ENCODE peak calls at places on chromosomes 5 and 9, in six cellular contexts. One of them, this sample, is unnamed.

GRCh38 chr9:113624721-113625120 is 161.2 kb downstream of the RGS3 start:
- DNase-seq in left ventricle myocardium inferior: peak; percentile 60
- DNase-seq in HFF-Myc: no peak
- DNase-seq in AG09309: no peak
- DNase-seq in prostate gland: no peak
- DNase-seq in colonic mucosa: no peak
- DNase-seq in this sample: peak; percentile 55

GRCh38 chr5:176608937-176609723 is 826 bp downstream of the GPRIN1 start:
- DNase-seq in prostate gland: no peak
- DNase-seq in colonic mucosa: no peak
- DNase-seq in left ventricle myocardium inferior: no peak
- DNase-seq in HFF-Myc: no peak
- DNase-seq in AG09309: no peak
- DNase-seq in this sample: no peak

GRCh38 chr9:117974108-117974507 is 269.9 kb downstream of the TLR4 start:
- DNase-seq in prostate gland: no peak
- DNase-seq in colonic mucosa: no peak
- DNase-seq in left ventricle myocardium inferior: no peak
- DNase-seq in AG09309: no peak
- DNase-seq in HFF-Myc: no peak
- DNase-seq in this sample: no peak

GRCh38 chr5:92017786-92018185 is 634.7 kb upstream of the ARRDC3 start:
- DNase-seq in HFF-Myc: peak; percentile 65
- DNase-seq in left ventricle myocardium inferior: no peak
- DNase-seq in colonic mucosa: no peak
- DNase-seq in AG09309: peak; percentile 94
- DNase-seq in prostate gland: no peak
- DNase-seq in this sample: peak; percentile 0

GRCh38 chr5:104299998-104300706 is 737.6 kb upstream of the NUDT12 start:
- DNase-seq in left ventricle myocardium inferior: no peak
- DNase-seq in colonic mucosa: no peak
- DNase-seq in prostate gland: no peak
- DNase-seq in HFF-Myc: no peak
- DNase-seq in AG09309: no peak
- DNase-seq in this sample: no peak

GRCh38 chr5:31948006-31948405 is 226.1 kb downstream of the GOLPH3 start:
- DNase-seq in HFF-Myc: no peak
- DNase-seq in AG09309: no peak
- DNase-seq in colonic mucosa: no peak
- DNase-seq in left ventricle myocardium inferior: no peak
- DNase-seq in prostate gland: peak; percentile 33
- DNase-seq in this sample: no peak

GRCh38 chr5:52743012-52743411 is 44.7 kb upstream of the ITGA1 start:
- DNase-seq in HFF-Myc: no peak
- DNase-seq in prostate gland: no peak
- DNase-seq in left ventricle myocardium inferior: no peak
- DNase-seq in AG09309: no peak
- DNase-seq in colonic mucosa: no peak
- DNase-seq in this sample: no peak

GRCh38 chr5:143322931-143323330 is 80.6 kb downstream of the NR3C1 start:
- DNase-seq in prostate gland: no peak
- DNase-seq in AG09309: no peak
- DNase-seq in colonic mucosa: no peak
- DNase-seq in HFF-Myc: no peak
- DNase-seq in left ventricle myocardium inferior: no peak
- DNase-seq in this sample: peak; percentile 66

GRCh38 chr9:88722753-88723152 is 187.8 kb downstream of the NXNL2 start:
- DNase-seq in prostate gland: no peak
- DNase-seq in AG09309: no peak
- DNase-seq in colonic mucosa: no peak
- DNase-seq in left ventricle myocardium inferior: no peak
- DNase-seq in HFF-Myc: no peak
- DNase-seq in this sample: peak; percentile 39

GRCh38 chr9:82810902-82811301 is 252.0 kb downstream of the RASEF start:
- DNase-seq in prostate gland: peak; percentile 5
- DNase-seq in AG09309: no peak
- DNase-seq in left ventricle myocardium inferior: no peak
- DNase-seq in HFF-Myc: peak; percentile 3
- DNase-seq in colonic mucosa: no peak
- DNase-seq in this sample: no peak

GRCh38 chr9:80191108-80191507 is 619.3 kb downstream of the TLE4 start:
- DNase-seq in AG09309: no peak
- DNase-seq in prostate gland: no peak
- DNase-seq in left ventricle myocardium inferior: no peak
- DNase-seq in colonic mucosa: no peak
- DNase-seq in HFF-Myc: no peak
- DNase-seq in this sample: no peak

GRCh38 chr9:96394832-96395496 is 11.5 kb upstream of the SLC35D2 start:
- DNase-seq in colonic mucosa: no peak
- DNase-seq in HFF-Myc: no peak
- DNase-seq in prostate gland: no peak
- DNase-seq in AG09309: no peak
- DNase-seq in left ventricle myocardium inferior: no peak
- DNase-seq in this sample: no peak

GRCh38 chr5:64834611-64835010 is 65.9 kb downstream of the CWC27 start:
- DNase-seq in colonic mucosa: no peak
- DNase-seq in AG09309: no peak
- DNase-seq in HFF-Myc: no peak
- DNase-seq in prostate gland: no peak
- DNase-seq in left ventricle myocardium inferior: no peak
- DNase-seq in this sample: peak; percentile 10

GRCh38 chr9:97578846-97579245 is 54.3 kb downstream of the TSTD2 start:
- DNase-seq in left ventricle myocardium inferior: no peak
- DNase-seq in prostate gland: no peak
- DNase-seq in colonic mucosa: no peak
- DNase-seq in HFF-Myc: no peak
- DNase-seq in AG09309: no peak
- DNase-seq in this sample: no peak

GRCh38 chr9:33375238-33375840 is 27.0 kb downstream of the AQP7 start:
- DNase-seq in AG09309: no peak
- DNase-seq in left ventricle myocardium inferior: no peak
- DNase-seq in colonic mucosa: no peak
- DNase-seq in HFF-Myc: no peak
- DNase-seq in prostate gland: no peak
- DNase-seq in this sample: no peak
- TF ChIP-seq CTCF in AG09309: no peak
- TF ChIP-seq CTCF in left ventricle myocardium inferior: peak; percentile 4
- TF ChIP-seq CTCF in colonic mucosa: no peak
- TF ChIP-seq CTCF in HFF-Myc: no peak
- TF ChIP-seq CTCF in prostate gland: no peak
- TF ChIP-seq CTCF in this sample: no peak

DNA sequence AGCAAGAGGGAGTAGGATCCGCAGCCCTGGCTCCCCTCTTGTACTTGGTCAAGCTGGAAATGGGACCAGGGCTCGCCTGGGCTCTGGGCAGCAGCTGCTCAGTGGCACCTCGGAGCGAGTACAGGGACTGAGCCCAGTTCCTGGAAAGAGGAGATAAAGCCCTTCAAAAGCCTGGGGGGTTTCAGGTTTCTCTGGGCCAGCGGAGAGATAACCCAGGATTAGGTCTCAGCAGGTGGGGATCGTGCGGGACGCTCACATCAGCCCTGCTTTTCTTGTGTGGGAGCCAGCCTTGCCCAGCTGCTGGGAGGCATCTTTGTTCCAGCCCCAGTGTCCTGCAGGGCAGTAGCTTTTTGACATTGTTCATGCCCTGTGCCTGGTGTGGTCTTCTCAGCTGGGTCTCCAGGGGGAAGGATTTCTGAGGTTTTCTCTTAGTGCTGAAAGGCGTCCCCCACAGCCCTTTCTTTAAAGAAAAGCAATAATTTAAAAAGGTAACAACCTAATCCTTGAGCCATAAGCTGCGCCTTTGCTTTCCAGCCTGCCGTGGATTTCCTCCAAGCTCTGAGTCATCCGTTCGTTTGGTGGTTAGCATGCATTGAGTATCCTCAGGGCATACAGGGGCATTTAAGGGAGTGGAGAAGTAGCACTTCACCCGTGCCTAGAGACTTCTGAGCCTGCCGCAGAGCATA is 657 bp upstream of the TNC start:
- DNase-seq in HFF-Myc: peak; percentile 95
- DNase-seq in colonic mucosa: peak; percentile 30
- DNase-seq in left ventricle myocardium inferior: peak; percentile 20
- DNase-seq in AG09309: peak; percentile 62
- DNase-seq in prostate gland: peak; percentile 69
- DNase-seq in this sample: peak; percentile 82
- TF ChIP-seq CTCF in HFF-Myc: no peak
- TF ChIP-seq CTCF in colonic mucosa: no peak
- TF ChIP-seq CTCF in left ventricle myocardium inferior: no peak
- TF ChIP-seq CTCF in AG09309: no peak
- TF ChIP-seq CTCF in prostate gland: no peak
- TF ChIP-seq CTCF in this sample: no peak

DNA sequence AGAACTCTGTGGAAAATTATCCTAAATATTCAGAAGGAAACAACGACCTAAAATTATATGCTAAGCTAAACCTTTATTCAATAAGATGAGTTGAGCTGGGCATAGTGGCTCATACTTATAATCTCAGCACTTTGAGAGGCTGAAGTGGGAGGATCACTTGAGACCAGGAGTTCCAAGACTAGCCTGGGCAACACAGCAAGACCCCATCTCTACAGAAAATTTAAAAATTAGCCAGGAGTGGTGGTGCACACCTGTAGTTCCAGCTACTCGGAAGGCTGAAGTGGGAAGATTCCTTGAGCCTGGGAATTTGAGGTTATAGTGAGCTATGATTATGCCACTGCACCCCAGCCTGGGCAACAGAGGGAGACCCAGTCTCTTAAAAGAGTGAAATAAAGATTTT is 51.6 kb downstream of the DCAF10 start:
- DNase-seq in colonic mucosa: no peak
- DNase-seq in HFF-Myc: no peak
- DNase-seq in AG09309: no peak
- DNase-seq in left ventricle myocardium inferior: no peak
- DNase-seq in prostate gland: no peak
- DNase-seq in this sample: no peak
- TF ChIP-seq CTCF in colonic mucosa: no peak
- TF ChIP-seq CTCF in HFF-Myc: no peak
- TF ChIP-seq CTCF in AG09309: no peak
- TF ChIP-seq CTCF in left ventricle myocardium inferior: no peak
- TF ChIP-seq CTCF in prostate gland: no peak
- TF ChIP-seq CTCF in this sample: no peak

DNA sequence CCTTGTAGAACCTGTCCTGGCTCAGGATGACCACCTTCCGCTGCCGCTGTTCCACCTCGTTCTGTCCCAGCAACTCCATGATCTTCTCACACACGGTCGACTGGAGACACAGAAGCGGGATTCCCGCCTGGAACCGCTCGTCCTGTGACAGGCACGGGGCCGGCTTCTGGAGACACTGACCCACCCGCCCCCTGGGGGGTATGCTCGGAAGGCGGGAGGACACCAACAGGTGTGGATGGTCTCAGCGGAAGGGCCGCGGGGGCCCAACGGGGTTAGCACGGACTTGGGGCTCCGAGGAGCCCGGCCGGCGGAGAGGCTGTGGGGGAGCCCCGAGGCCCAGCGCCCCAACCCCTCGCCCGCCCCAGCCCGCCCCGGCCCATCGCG is 525 bp downstream of the UCK1 start:
- DNase-seq in HFF-Myc: no peak
- DNase-seq in AG09309: no peak
- DNase-seq in left ventricle myocardium inferior: peak; percentile 32
- DNase-seq in prostate gland: peak; percentile 25
- DNase-seq in colonic mucosa: peak; percentile 42
- DNase-seq in this sample: peak; percentile 31
- TF ChIP-seq CTCF in HFF-Myc: peak; percentile 11
- TF ChIP-seq CTCF in AG09309: peak; percentile 47
- TF ChIP-seq CTCF in left ventricle myocardium inferior: peak; percentile 38
- TF ChIP-seq CTCF in prostate gland: peak; percentile 33
- TF ChIP-seq CTCF in colonic mucosa: no peak
- TF ChIP-seq CTCF in this sample: peak; percentile 35

DNA sequence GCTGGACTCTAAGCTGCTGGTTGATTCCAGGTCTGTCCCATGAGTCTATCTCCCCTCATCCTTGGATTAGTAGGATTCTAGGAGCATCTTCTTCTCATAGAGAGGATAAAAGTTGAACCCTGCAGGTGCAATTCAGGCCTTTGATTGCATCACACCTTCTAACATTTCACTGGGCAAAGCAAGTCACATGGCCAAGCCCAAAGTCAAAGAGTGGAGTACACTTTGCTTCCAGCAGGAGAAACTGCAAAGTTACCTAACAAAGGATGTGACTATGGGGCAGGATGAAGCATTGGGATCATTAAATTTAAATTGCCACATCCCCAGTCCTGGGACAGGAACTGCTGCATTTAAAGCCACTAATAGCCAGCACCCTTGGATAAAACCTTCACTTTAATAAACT is 51.0 kb upstream of the EGFLAM start:
- DNase-seq in colonic mucosa: no peak
- DNase-seq in AG09309: no peak
- DNase-seq in prostate gland: no peak
- DNase-seq in HFF-Myc: no peak
- DNase-seq in left ventricle myocardium inferior: no peak
- DNase-seq in this sample: peak; percentile 17
- TF ChIP-seq CTCF in colonic mucosa: no peak
- TF ChIP-seq CTCF in AG09309: no peak
- TF ChIP-seq CTCF in prostate gland: no peak
- TF ChIP-seq CTCF in HFF-Myc: no peak
- TF ChIP-seq CTCF in left ventricle myocardium inferior: no peak
- TF ChIP-seq CTCF in this sample: peak; percentile 7

DNA sequence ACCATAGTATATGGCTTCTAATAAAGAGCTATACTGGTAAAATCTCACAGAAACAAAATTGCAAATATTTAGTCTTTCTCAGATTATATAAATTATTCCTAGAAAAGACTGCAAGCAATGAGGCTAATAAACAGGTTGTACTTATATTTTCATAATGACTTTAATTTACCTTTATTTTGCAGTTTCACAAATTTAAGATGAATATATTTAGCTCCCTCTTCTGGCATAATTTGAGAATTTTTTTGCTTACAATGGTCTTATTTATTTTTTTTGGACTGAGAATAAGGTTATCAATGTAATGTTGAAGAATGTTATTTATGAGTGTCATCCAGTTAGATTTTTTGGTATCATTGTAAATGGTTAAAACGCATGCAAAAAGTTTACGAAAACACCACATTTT is 56.7 kb downstream of the PIK3R1 start:
- DNase-seq in HFF-Myc: no peak
- DNase-seq in colonic mucosa: no peak
- DNase-seq in prostate gland: no peak
- DNase-seq in left ventricle myocardium inferior: no peak
- DNase-seq in AG09309: no peak
- DNase-seq in this sample: peak; percentile 51
- TF ChIP-seq CTCF in HFF-Myc: no peak
- TF ChIP-seq CTCF in colonic mucosa: no peak
- TF ChIP-seq CTCF in prostate gland: peak; percentile 42
- TF ChIP-seq CTCF in left ventricle myocardium inferior: peak; percentile 55
- TF ChIP-seq CTCF in AG09309: peak; percentile 8
- TF ChIP-seq CTCF in this sample: peak; percentile 29

This sample was measured in cardiac fibroblast.